ENCODE peak calls at places on chromosomes 4 and X, in eight cellular contexts. M is HEK293T; G is stimulated activated CD8-positive, alpha-beta memory T cell treated with anti-CD3 and anti-CD28 coated beads, Interleukin-7, amount 100 ng/mL, for 1 hour; L is fibroblast of pulmonary artery; Q is endodermal cell; N is stimulated activated CD4-positive, alpha-beta T cell treated with anti-CD3 and anti-CD28 coated beads, Interleukin-12 subunit alpha, Interleukin-12 subunit beta, amount 100 ng/mL, for 48 hours; V is left ventricle myocardium inferior; Z is AG04450. H is an unnamed sample.

GRCh38 chrX:130637591-130637990 is 235.8 kb downstream of the RBMX2 start:
- DNase-seq in M (no peak), G (no peak), L (peak; percentile 64), Q (no peak), N (no peak), V (no peak), Z (peak; percentile 4), H (no peak)

GRCh38 chr4:140176735-140177134 is 22.8 kb upstream of the MAML3 start:
- DNase-seq in M (no peak), G (no peak), L (peak; percentile 38), Q (no peak), N (no peak), V (no peak), Z (no peak), H (no peak)

GRCh38 chrX:43718081-43718480 is 62.0 kb downstream of the MAOA start:
- DNase-seq in M (no peak), G (no peak), L (no peak), Q (no peak), N (no peak), V (no peak), Z (no peak), H (no peak)

GRCh38 chr4:142960134-142960533 is 114.0 kb upstream of the INPP4B start:
- DNase-seq in M (no peak), G (no peak), L (peak; percentile 8), Q (no peak), N (no peak), V (no peak), Z (no peak), H (no peak)

GRCh38 chr4:55378617-55379467 is 16.9 kb upstream of the TMEM165 start:
- DNase-seq in M (no peak), G (no peak), L (no peak), Q (no peak), N (no peak), V (no peak), Z (no peak), H (no peak)

GRCh38 chrX:86171366-86171765 is 23.1 kb downstream of the DACH2 start:
- DNase-seq in M (peak; percentile 23), G (no peak), L (peak; percentile 6), Q (peak; percentile 67), N (no peak), V (no peak), Z (no peak), H (no peak)

GRCh38 chrX:124098089-124098488 is 136.6 kb downstream of the STAG2 start:
- DNase-seq in M (peak; percentile 31), G (no peak), L (peak; percentile 48), Q (no peak), N (no peak), V (no peak), Z (peak; percentile 4), H (no peak)

GRCh38 chrX:24395775-24396174 is 35.3 kb downstream of the SUPT20HL1 start:
- DNase-seq in M (peak; percentile 75), G (peak; percentile 9), L (peak; percentile 82), Q (peak; percentile 84), N (peak; percentile 3), V (no peak), Z (peak; percentile 47), H (no peak)

GRCh38 chrX:39242187-39242586 is 440.9 kb downstream of the MID1IP1 start:
- DNase-seq in M (peak; percentile 52), G (no peak), L (peak; percentile 10), Q (peak; percentile 73), N (no peak), V (no peak), Z (no peak), H (no peak)

GRCh38 chrX:153305941-153306464 is 15.6 kb downstream of the PNMA6F start:
- DNase-seq in M (no peak), G (no peak), L (no peak), Q (no peak), N (no peak), V (no peak), Z (no peak), H (no peak)

GRCh38 chr4:152278505-152279301 is 257.2 kb downstream of the FBXW7 start:
- DNase-seq in M (no peak), G (no peak), L (no peak), Q (peak; percentile 73), N (no peak), V (no peak), Z (no peak), H (no peak)